ENCODE peak calls at places on chromosomes 13 and 19, in four cellular contexts. X is HepG2, Z is GM12878, T is H1. V is an unnamed sample.
A peak's percentile ranks its signal among the peaks of the same experiment; 100 is the strongest.

GRCh38 chr13:46831588-46832194 is 34.7 kb upstream of the ESD start:
- DNase-seq in X (peak; percentile 22), Z (no peak), T (peak; percentile 67), V (peak; percentile 25)

GRCh38 chr13:94505730-94506129 is 26.2 kb upstream of the DCT start:
- DNase-seq in X (no peak), Z (no peak), T (no peak), V (no peak)

GRCh38 chr13:30898721-30899188 is 7.3 kb upstream of the MEDAG start:
- DNase-seq in X (peak; percentile 72), Z (no peak), T (no peak), V (no peak)

GRCh38 chr19:17718988-17719711 is at the start of gene MAP1S:
- DNase-seq in X (peak; percentile 45), Z (no peak), T (peak; percentile 91), V (peak; percentile 71)

GRCh38 chr19:57759096-57759495 is 10.4 kb upstream of the ZNF586 start:
- DNase-seq in X (no peak), Z (no peak), T (no peak), V (no peak)

GRCh38 chr13:44292545-44292944 is 81.1 kb upstream of the SERP2 start:
- DNase-seq in X (no peak), Z (no peak), T (no peak), V (no peak)

GRCh38 chr19:39927524-39928356 is 6.7 kb downstream of the FCGBP start:
- DNase-seq in X (no peak), Z (no peak), T (no peak), V (no peak)

GRCh38 chr13:52405767-52406494 is at the start of gene THSD1:
- DNase-seq in X (no peak), Z (no peak), T (peak; percentile 65), V (no peak)

GRCh38 chr19:46828484-46828883 is 22.2 kb downstream of the AP2S1 start:
- DNase-seq in X (no peak), Z (no peak), T (no peak), V (no peak)

GRCh38 chr19:46631481-46631880 is 4.5 kb downstream of the GNG8 start:
- DNase-seq in X (no peak), Z (no peak), T (no peak), V (no peak)

GRCh38 chr13:32838985-32839384 is 177.2 kb upstream of the KL start:
- DNase-seq in X (peak; percentile 24), Z (no peak), T (peak; percentile 40), V (no peak)

GRCh38 chr13:31067416-31068118 is 94.1 kb downstream of the HSPH1 start:
- DNase-seq in X (no peak), Z (no peak), T (no peak), V (no peak)

GRCh38 chr19:34475975-34476594 is 5.5 kb upstream of the WTIP start:
- DNase-seq in X (no peak), Z (no peak), T (no peak), V (no peak)

GRCh38 chr13:113452942-113453901 is at the start of gene ADPRHL1:
- DNase-seq in X (no peak), Z (no peak), T (no peak), V (no peak)

GRCh38 chr19:40528078-40528477 is 48.6 kb upstream of the SHKBP1 start:
- DNase-seq in X (no peak), Z (no peak), T (no peak), V (no peak)

GRCh38 chr13:51229731-51230130 is 7.5 kb downstream of the FAM124A start:
- DNase-seq in X (no peak), Z (no peak), T (no peak), V (no peak)

GRCh38 chr19:49533551-49534488 is 6.0 kb downstream of the RCN3 start:
- DNase-seq in X (no peak), Z (peak; percentile 19), T (peak; percentile 96), V (no peak)

DNA sequence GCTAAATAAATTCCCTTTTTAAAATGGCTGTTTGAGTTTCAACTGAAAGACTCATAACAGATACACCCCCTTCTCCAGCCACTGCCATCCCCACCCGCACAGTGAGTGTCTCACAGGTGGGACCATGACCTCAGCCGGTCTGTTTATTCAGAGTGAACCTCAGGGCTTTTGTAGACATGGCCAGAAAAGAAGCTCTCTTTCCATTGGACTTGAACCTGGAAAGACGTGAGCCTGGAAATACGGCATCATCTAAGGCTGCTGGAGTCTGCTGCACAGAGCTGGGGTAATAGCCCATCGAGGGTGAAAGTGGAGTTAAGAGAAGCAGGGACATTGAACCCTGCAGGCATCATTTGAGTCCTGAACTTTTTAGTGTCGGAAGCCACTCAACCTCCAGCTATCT is 15.2 kb upstream of the KPNA3 start:
- DNase-seq in X (peak; percentile 88), Z (no peak), T (no peak), V (no peak)
- TF ChIP-seq SUZ12 in X (no peak), Z (no peak), T (no peak), V (no peak)

GRCh38 chr19:13165091-13165997 is 15.1 kb downstream of the IER2 start:
- DNase-seq in X (no peak), Z (no peak), T (no peak), V (peak; percentile 51)
- TF ChIP-seq ZNF274 in X (no peak), Z (no peak), T (no peak), V (no peak)

GRCh38 chr19:11535792-11536595 is 2.7 kb upstream of the CNN1 start:
- DNase-seq in X (peak; percentile 68), Z (no peak), T (peak; percentile 98), V (peak; percentile 81)

GRCh38 chr19:11530432-11530831 is 1.5 kb upstream of the ECSIT start:
- DNase-seq in X (peak; percentile 95), Z (no peak), T (peak; percentile 83), V (peak; percentile 72)

GRCh38 chr19:11539495-11540365 is 1.1 kb downstream of the CNN1 start:
- DNase-seq in X (no peak), Z (no peak), T (peak; percentile 63), V (no peak)

GRCh38 chr19:11538232-11539036 is at the start of gene CNN1:
- DNase-seq in X (peak; percentile 29), Z (no peak), T (peak; percentile 83), V (no peak)

DNA sequence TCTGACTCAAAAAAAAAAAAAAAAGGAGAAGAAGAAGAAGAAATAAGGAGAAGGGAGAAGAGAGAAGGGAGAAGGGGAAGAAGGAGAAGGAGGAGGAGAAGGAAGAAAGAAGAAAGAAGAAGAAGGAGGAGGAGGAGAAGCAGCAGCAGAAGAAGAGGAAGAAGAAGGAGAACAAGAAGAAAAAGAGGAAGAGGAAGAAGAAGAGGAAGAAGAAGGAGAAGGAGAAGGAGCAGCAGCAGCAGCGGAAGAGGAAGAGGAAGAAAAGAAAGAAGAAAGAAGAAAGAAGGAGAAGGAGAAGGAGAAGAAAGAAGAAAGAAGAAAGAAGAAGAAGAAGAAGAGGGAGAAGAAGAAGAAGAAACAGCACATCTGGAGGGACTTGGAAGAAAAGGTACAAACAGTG is 4.1 kb upstream of the CNN1 start:
- DNase-seq in X (no peak), Z (no peak), T (no peak), V (no peak)
- H3K27me3 ChIP-seq in X (peaks cover 4% of the 10 kb centered on the region), Z (no peaks in the 10 kb centered on the region), T (no peaks in the 10 kb centered on the region), V (peaks cover 10% of the 10 kb centered on the region)

DNA sequence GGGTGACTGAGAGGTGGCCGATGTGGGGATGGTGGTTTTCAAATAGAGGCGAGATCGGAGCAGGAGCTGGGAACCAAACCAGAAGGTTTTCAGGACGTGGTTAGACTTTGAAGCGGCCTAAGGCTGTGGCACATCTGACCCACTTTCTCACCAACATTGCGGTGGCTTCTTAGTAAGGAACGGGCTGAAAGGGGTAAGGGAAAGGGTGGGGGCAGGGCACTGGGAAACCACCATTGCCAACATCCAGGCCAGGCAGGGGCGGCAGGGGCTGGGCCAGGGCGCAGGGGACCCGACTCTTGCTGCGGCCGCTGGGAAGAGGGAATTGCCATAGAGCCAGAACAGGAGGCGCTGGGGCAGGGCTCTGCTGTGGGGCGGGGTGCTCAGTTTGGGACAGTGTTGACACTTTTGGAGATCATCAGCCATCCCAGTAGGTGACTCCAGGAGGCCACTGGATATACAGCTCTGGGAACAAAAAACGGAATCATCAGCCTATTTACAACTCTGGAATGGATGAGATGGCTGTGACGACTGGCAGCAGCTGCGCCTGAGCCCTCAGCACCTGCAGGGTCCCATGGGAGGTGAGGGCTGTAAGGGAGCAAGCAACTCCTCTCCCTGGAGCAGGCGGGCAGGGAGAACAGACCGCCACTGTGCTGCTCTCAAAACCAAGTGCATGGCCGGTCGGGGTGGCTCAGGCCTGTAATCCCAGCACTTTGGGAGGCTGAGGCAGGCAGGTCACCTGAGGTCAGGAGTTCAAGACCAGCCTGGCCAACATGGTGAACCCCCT is 52.2 kb downstream of the IRS2 start:
- DNase-seq in X (no peak), Z (no peak), T (no peak), V (no peak)
- TF ChIP-seq SUZ12 in X (no peak), Z (no peak), T (no peak), V (no peak)

GRCh38 chr13:96229356-96229755 is 139.4 kb downstream of the HS6ST3 start:
- DNase-seq in X (peak; percentile 21), Z (no peak), T (no peak), V (peak; percentile 18)
- TF ChIP-seq ZNF274 in X (no peak), Z (no peak), T (no peak), V (no peak)

DNA sequence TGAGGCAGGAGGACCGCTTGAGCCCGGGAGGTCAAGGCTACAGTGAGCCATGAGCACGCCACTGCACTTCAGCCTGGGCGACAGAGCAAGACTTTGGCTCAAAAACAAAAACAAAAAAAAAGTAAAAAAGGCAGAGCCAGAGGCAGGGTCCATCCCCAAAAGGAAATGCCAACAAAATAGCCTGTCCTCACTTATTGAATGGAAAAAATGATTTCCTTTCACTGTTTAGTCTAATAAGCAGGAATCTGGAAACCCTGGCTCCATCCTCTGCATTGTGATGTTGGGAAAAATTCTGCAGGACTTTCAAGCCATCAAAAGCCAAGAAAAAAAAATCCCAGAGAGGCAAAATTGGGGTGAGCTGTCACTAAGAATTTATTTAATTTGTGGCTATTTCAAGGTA is 23.2 kb downstream of the ZIC5 start:
- DNase-seq in X (no peak), Z (no peak), T (no peak), V (no peak)
- H3K27me3 ChIP-seq in X (peaks cover 62% of the 10 kb centered on the region), Z (peaks cover 4% of the 10 kb centered on the region), T (no peaks in the 10 kb centered on the region), V (peaks cover 7% of the 10 kb centered on the region)